ENCODE peak calls at places on chromosome 21, in six cellular contexts. V is HCT116, I is HepG2, Q is GM12878, R is H1, G is K562. W is an unnamed sample.

GRCh38 chr21:25039461-25040380 is 567.6 kb downstream of the MRPL39 start:
- DNase-seq in V (no peak), I (no peak), Q (peak; percentile 82), R (no peak), G (no peak), W (peak; percentile 27)

GRCh38 chr21:16185766-16186165 is 456.0 kb downstream of the USP25 start:
- DNase-seq in V (no peak), I (no peak), Q (no peak), R (no peak), G (no peak), W (no peak)

GRCh38 chr21:42586406-42586805 is 67.0 kb upstream of the PDE9A start:
- DNase-seq in V (no peak), I (no peak), Q (no peak), R (no peak), G (no peak), W (no peak)

GRCh38 chr21:39430457-39430856 is 15.1 kb downstream of the LCA5L start:
- DNase-seq in V (no peak), I (no peak), Q (no peak), R (no peak), G (peak; percentile 59), W (peak; percentile 73)

GRCh38 chr21:39221282-39221996 is 38.2 kb upstream of the PSMG1 start:
- DNase-seq in V (no peak), I (no peak), Q (no peak), R (no peak), G (no peak), W (no peak)

GRCh38 chr21:46080171-46081021 is 17.5 kb upstream of the COL6A2 start:
- DNase-seq in V (no peak), I (no peak), Q (no peak), R (no peak), G (no peak), W (no peak)

GRCh38 chr21:26280715-26281310 is 110.2 kb upstream of the APP start:
- DNase-seq in V (no peak), I (no peak), Q (no peak), R (no peak), G (no peak), W (no peak)

GRCh38 chr21:21624674-21625073 is 626.5 kb downstream of the NCAM2 start:
- DNase-seq in V (no peak), I (no peak), Q (no peak), R (no peak), G (no peak), W (no peak)

GRCh38 chr21:46431448-46431847 is 27.2 kb upstream of the DIP2A start:
- DNase-seq in V (no peak), I (no peak), Q (no peak), R (no peak), G (no peak), W (no peak)

GRCh38 chr21:45979651-45980050 is 1.9 kb upstream of the COL6A1 start:
- DNase-seq in V (no peak), I (no peak), Q (no peak), R (no peak), G (no peak), W (no peak)

GRCh38 chr21:42538479-42539275 is 25.0 kb downstream of the SLC37A1 start:
- DNase-seq in V (no peak), I (no peak), Q (no peak), R (no peak), G (no peak), W (no peak)

GRCh38 chr21:39676054-39676771 is 63.5 kb downstream of the B3GALT5 start:
- DNase-seq in V (no peak), I (peak; percentile 17), Q (peak; percentile 51), R (no peak), G (no peak), W (no peak)

GRCh38 chr21:14046401-14046800 is 164.4 kb downstream of the LIPI start:
- DNase-seq in V (no peak), I (no peak), Q (no peak), R (no peak), G (no peak), W (no peak)

GRCh38 chr21:32806810-32807386 is 35.3 kb upstream of the PAXBP1 start:
- DNase-seq in V (no peak), I (no peak), Q (no peak), R (no peak), G (no peak), W (no peak)

GRCh38 chr21:45721656-45722055 is 78.1 kb downstream of the PCBP3 start:
- DNase-seq in V (no peak), I (no peak), Q (no peak), R (no peak), G (no peak), W (no peak)

GRCh38 chr21:45997495-45998275 is 16.1 kb downstream of the COL6A1 start:
- DNase-seq in V (no peak), I (no peak), Q (no peak), R (no peak), G (no peak), W (no peak)

GRCh38 chr21:15240846-15241245 is 176.0 kb upstream of the NRIP1 start:
- DNase-seq in V (no peak), I (no peak), Q (no peak), R (no peak), G (no peak), W (no peak)

GRCh38 chr21:32332463-32332951 is 33.9 kb downstream of the MRAP start:
- DNase-seq in V (no peak), I (no peak), Q (peak; percentile 26), R (no peak), G (no peak), W (no peak)

GRCh38 chr21:16353764-16354163 is 624.0 kb downstream of the USP25 start:
- DNase-seq in V (no peak), I (no peak), Q (no peak), R (no peak), G (no peak), W (no peak)

GRCh38 chr21:34031835-34032370 is 41.5 kb upstream of the MRPS6 start:
- DNase-seq in V (no peak), I (peak; percentile 23), Q (no peak), R (no peak), G (no peak), W (no peak)
- H3K4me3 ChIP-seq in V (no peak overlapping the region), I (no peak overlapping the region), Q (no peak overlapping the region), R (no peak overlapping the region), G (no peak overlapping the region), W (no peak overlapping the region)

GRCh38 chr21:44375281-44375651 is 21.8 kb downstream of the TRPM2 start:
- DNase-seq in V (no peak), I (no peak), Q (no peak), R (no peak), G (no peak), W (no peak)
- TF ChIP-seq YY1 in V (no peak), I (no peak), Q (no peak), R (no peak), G (no peak), W (no peak)

DNA sequence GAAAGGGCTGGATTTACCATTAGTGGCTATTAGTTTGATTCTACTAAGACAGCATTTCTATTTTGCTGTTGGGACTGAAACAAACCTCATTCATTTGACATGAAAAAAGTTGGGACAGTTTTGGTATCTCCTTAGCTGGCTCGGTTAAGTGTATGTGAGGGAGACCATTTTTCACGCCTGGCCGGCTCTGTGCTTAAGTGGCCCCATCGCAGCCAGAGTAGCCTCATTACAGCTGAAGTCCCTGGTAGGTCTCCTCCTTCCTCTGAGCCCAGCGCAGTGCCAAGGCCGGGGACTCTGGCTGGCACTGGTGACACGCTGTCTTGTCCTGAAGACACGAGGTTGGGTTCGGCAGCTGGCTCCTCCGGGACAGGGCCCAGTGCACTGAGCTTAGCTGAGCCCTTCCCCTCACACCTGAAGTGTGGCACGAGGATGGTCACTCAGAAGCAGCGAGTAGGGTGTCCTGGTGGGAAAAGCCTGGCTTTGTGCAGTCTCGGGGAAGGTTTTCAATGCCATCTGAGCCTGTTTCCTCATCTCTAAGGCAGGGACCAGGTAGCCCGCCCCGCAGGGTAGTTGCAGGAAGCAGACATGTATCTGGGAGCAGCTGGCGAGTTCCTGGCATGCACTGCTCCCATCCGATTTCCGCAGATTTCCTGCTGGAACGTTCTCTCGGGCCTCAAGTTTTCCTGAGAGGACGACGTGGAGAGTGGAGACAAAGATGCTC is 196.5 kb downstream of the DYRK1A start:
- DNase-seq in V (no peak), I (no peak), Q (no peak), R (no peak), G (no peak), W (no peak)
- TF ChIP-seq ZNF274 in V (no peak), I (no peak), Q (no peak), R (no peak), G (no peak), W (no peak)

DNA sequence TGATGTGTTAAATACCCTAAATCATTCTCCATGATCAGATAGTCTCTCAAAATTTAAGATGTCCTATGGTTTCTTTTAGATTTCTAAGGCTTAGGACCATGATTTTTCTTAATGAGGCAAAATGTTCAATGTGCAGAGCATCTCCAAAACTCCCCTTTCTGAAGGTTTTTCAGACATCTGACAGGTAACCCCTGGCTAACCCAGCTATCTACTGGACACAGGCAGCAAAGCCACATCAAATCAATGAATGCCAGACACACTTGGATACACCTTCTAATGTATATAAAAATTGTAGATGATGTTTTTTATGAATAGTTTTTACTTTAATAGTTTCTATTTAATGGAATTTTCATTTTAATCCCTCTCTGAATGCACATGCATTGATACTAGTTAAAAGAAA is 285.6 kb downstream of the GRIK1 start:
- DNase-seq in V (no peak), I (no peak), Q (no peak), R (no peak), G (peak; percentile 36), W (no peak)
- H3K4me3 ChIP-seq in V (no peak overlapping the region), I (no peak overlapping the region), Q (no peak overlapping the region), R (no peak overlapping the region), G (no peak overlapping the region), W (no peak overlapping the region)

DNA sequence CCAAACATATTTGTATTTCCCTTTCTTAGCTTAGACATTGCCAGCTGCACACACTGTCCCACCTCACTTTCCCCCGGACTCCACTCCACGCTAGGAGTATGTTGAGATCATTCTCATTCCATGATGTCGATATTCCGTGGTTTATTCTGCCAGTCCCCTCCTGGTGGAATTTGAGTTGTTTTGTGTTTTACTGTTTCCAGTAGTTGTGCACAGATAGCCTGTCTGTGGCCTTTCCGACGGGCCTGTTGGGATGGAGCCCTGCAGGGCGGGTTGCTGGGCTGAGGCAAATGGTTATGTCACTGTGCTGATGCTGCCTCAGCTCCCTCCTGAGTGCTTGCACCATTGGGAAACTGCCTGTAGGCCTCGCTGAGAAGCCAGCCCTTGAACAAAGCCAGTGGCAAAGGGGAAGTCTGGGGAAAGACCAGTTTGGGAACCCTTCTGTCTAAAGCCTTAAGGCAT is 12.8 kb downstream of the TRAPPC10 start:
- DNase-seq in V (no peak), I (no peak), Q (no peak), R (no peak), G (peak; percentile 48), W (no peak)
- TF ChIP-seq YY1 in V (no peak), I (no peak), Q (no peak), R (no peak), G (no peak), W (no peak)

GRCh38 chr21:36757246-36757645 is 58.3 kb downstream of the SIM2 start:
- DNase-seq in V (no peak), I (no peak), Q (no peak), R (no peak), G (no peak), W (no peak)
- TF ChIP-seq ZNF274 in V (no peak), I (no peak), Q (no peak), R (no peak), G (no peak), W (no peak)

GRCh38 chr21:37006243-37006520 is 320 bp upstream of the RIPPLY3 start:
- DNase-seq in V (no peak), I (no peak), Q (no peak), R (peak; percentile 79), G (no peak), W (no peak)
- H3K4me3 ChIP-seq in V (no peak overlapping the region), I (peak overlapping the region; percentile 72), Q (no peak overlapping the region), R (peak overlapping the region; percentile 40), G (no peak overlapping the region), W (peak overlapping the region; percentile 66)

GRCh38 chr21:36994501-36995189 is 11.9 kb upstream of the RIPPLY3 start:
- DNase-seq in V (no peak), I (no peak), Q (no peak), R (peak; percentile 81), G (no peak), W (no peak)
- TF ChIP-seq YY1 in V (no peak), I (no peak), Q (no peak), R (no peak), G (no peak), W (no peak)

W was measured in NT2/D1.